ENCODE peak calls at places on chromosomes 4 and X, in six cellular contexts. C is breast epithelium; T is stimulated activated CD4-positive, alpha-beta T cell treated with anti-CD3 and anti-CD28 coated beads, Interleukin-15, amount 100 ng/mL, for 24 hours; U is GM12878; G is CD4-positive, alpha-beta T cell; P is T-helper 1 cell. V is an unnamed sample.

GRCh38 chrX:54248309-54248708 is 65.3 kb upstream of the FAM120C start:
- DNase-seq in C (no peak), T (no peak), U (no peak), G (no peak), P (no peak), V (no peak)

GRCh38 chr4:108560624-108561023 is 59.8 kb upstream of the RPL34 start:
- DNase-seq in C (no peak), T (no peak), U (no peak), G (no peak), P (no peak), V (no peak)

GRCh38 chr4:34250562-34250961 is 1993.8 kb downstream of the ARAP2 start:
- DNase-seq in C (no peak), T (no peak), U (no peak), G (no peak), P (no peak), V (no peak)

GRCh38 chrX:9383655-9384054 is 81.2 kb upstream of the TBL1X start:
- DNase-seq in C (no peak), T (no peak), U (no peak), G (no peak), P (no peak), V (no peak)

GRCh38 chr4:106032851-106033286 is 137.6 kb downstream of the NPNT start:
- DNase-seq in C (no peak), T (no peak), U (no peak), G (no peak), P (no peak), V (no peak)

GRCh38 chr4:90840828-90841227 is 713.6 kb downstream of the CCSER1 start:
- DNase-seq in C (no peak), T (no peak), U (no peak), G (no peak), P (no peak), V (no peak)

GRCh38 chr4:18109677-18110076 is 88.1 kb upstream of the LCORL start:
- DNase-seq in C (no peak), T (no peak), U (no peak), G (no peak), P (no peak), V (no peak)

GRCh38 chr4:175560628-175561027 is 251.4 kb downstream of the GPM6A start:
- DNase-seq in C (no peak), T (no peak), U (no peak), G (no peak), P (no peak), V (no peak)

GRCh38 chrX:33183366-33183765 is 28.0 kb downstream of the DMD start:
- DNase-seq in C (no peak), T (no peak), U (no peak), G (no peak), P (no peak), V (no peak)

GRCh38 chrX:2819345-2820130 is 9.2 kb upstream of the GYG2 start:
- DNase-seq in C (no peak), T (no peak), U (no peak), G (no peak), P (no peak), V (no peak)

GRCh38 chrX:31547816-31548215 is 476.0 kb upstream of the FTHL17 start:
- DNase-seq in C (no peak), T (no peak), U (no peak), G (no peak), P (no peak), V (no peak)

GRCh38 chr4:110197421-110198398 is 705 bp downstream of the ELOVL6 start:
- DNase-seq in C (no peak), T (peak; percentile 76), U (no peak), G (peak; percentile 45), P (peak; percentile 16), V (peak; percentile 28)

GRCh38 chr4:952881-953573 is 20.3 kb downstream of the DGKQ start:
- DNase-seq in C (no peak), T (no peak), U (no peak), G (no peak), P (peak; percentile 5), V (no peak)

GRCh38 chrX:150772150-150772970 is 79.2 kb downstream of the MTMR1 start:
- DNase-seq in C (peak; percentile 39), T (peak; percentile 83), U (no peak), G (peak; percentile 79), P (peak; percentile 60), V (peak; percentile 69)

GRCh38 chr4:71333960-71334951 is 4.6 kb upstream of the SLC4A4 start:
- DNase-seq in C (no peak), T (no peak), U (no peak), G (no peak), P (no peak), V (no peak)

GRCh38 chrX:3191186-3191585 is 149.9 kb downstream of the ARSF start:
- DNase-seq in C (no peak), T (no peak), U (no peak), G (no peak), P (no peak), V (no peak)

GRCh38 chrX:22429704-22430103 is 157.0 kb downstream of the CBLL2 start:
- DNase-seq in C (no peak), T (no peak), U (no peak), G (no peak), P (no peak), V (no peak)

GRCh38 chr4:40227284-40227683 is 30.5 kb downstream of the RHOH start:
- DNase-seq in C (no peak), T (peak; percentile 79), U (peak; percentile 77), G (no peak), P (no peak), V (no peak)

GRCh38 chr4:65202473-65203264 is 467.6 kb downstream of the EPHA5 start:
- DNase-seq in C (no peak), T (no peak), U (no peak), G (no peak), P (no peak), V (no peak)

GRCh38 chr4:152850377-152850776 is 70.6 kb downstream of the ARFIP1 start:
- DNase-seq in C (peak; percentile 50), T (peak; percentile 42), U (peak; percentile 25), G (no peak), P (no peak), V (no peak)

GRCh38 chr4:87505862-87506261 is 23.3 kb downstream of the SPARCL1 start:
- DNase-seq in C (no peak), T (no peak), U (no peak), G (no peak), P (no peak), V (no peak)

GRCh38 chr4:2478220-2478619 is 9.3 kb downstream of the RNF4 start:
- DNase-seq in C (no peak), T (no peak), U (no peak), G (no peak), P (no peak), V (no peak)

GRCh38 chr4:75289843-75290616 is 224.2 kb downstream of the RCHY1 start:
- DNase-seq in C (no peak), T (no peak), U (peak; percentile 23), G (no peak), P (no peak), V (no peak)

GRCh38 chr4:26220704-26221103 is 100.1 kb upstream of the RBPJ start:
- DNase-seq in C (no peak), T (no peak), U (no peak), G (no peak), P (no peak), V (no peak)

GRCh38 chr4:155085843-155086530 is 122.4 kb upstream of the NPY2R start:
- DNase-seq in C (no peak), T (no peak), U (no peak), G (no peak), P (no peak), V (no peak)

GRCh38 chr4:86453044-86453501 is 93.2 kb upstream of the MAPK10 start:
- DNase-seq in C (no peak), T (no peak), U (no peak), G (no peak), P (no peak), V (no peak)

GRCh38 chrX:129876734-129877395 is 29.1 kb upstream of the UTP14A start:
- DNase-seq in C (no peak), T (no peak), U (no peak), G (no peak), P (no peak), V (no peak)

GRCh38 chr4:140952709-140953108 is 180.6 kb downstream of the RNF150 start:
- DNase-seq in C (no peak), T (no peak), U (no peak), G (no peak), P (no peak), V (no peak)

GRCh38 chrX:145484740-145485139 is 237.4 kb downstream of the SPANXN1 start:
- DNase-seq in C (no peak), T (no peak), U (no peak), G (no peak), P (no peak), V (no peak)

V was measured in effector memory CD8-positive, alpha-beta T cell.